ENCODE peak calls at places on chromosome 4, in seven cellular contexts. Z, P, H, X, A, M and O are unnamed samples.

GRCh38 chr4:180767330-180767729 is 1475.9 kb upstream of the TENM3 start:
- DNase-seq in M (no peak), Z (no peak), X (no peak), H (no peak), P (no peak), A (peak), O (no peak)

GRCh38 chr4:113979157-113979972 is at the start of gene ARSJ:
- DNase-seq in X (peak), H (peak), Z (peak), P (peak), A (peak), M (no peak), O (no peak)

GRCh38 chr4:61922766-61923165 is 722.6 kb downstream of the ADGRL3 start:
- DNase-seq in X (no peak), M (no peak), A (no peak), Z (no peak), P (no peak), H (no peak), O (no peak)

GRCh38 chr4:123830920-123831319 is 434.3 kb downstream of the SPRY1 start:
- DNase-seq in X (no peak), M (no peak), A (no peak), H (no peak), Z (no peak), P (no peak), O (no peak)

GRCh38 chr4:186097386-186097785 is 7.1 kb upstream of the FAM149A start:
- DNase-seq in P (no peak), Z (no peak), H (no peak), M (no peak), X (no peak), A (no peak), O (no peak)

GRCh38 chr4:77821775-77822174 is 2.6 kb upstream of the CNOT6L start:
- DNase-seq in H (no peak), P (no peak), A (no peak), Z (no peak), M (peak), X (no peak), O (no peak)

GRCh38 chr4:39464886-39465501 is 6.1 kb downstream of the LIAS start:
- DNase-seq in Z (peak), X (no peak), H (no peak), M (no peak), P (peak), A (no peak), O (no peak)

GRCh38 chr4:113049421-113050355 is at the start of gene ANK2:
- DNase-seq in H (no peak), A (peak), P (no peak), X (no peak), Z (no peak), M (no peak), O (no peak)

GRCh38 chr4:138892483-138893386 is 122.8 kb upstream of the NOCT start:
- DNase-seq in H (no peak), A (no peak), P (no peak), M (no peak), X (no peak), Z (no peak), O (no peak)

GRCh38 chr4:145618912-145619638 is at the start of gene MMAA:
- DNase-seq in P (peak), A (peak), Z (peak), H (peak), M (peak), X (peak), O (peak)